ENCODE peak calls at places on chromosome 7, in five cellular contexts. E, G, N, K and J are unnamed samples.

GRCh38 chr7:56026538-56026937 is 24.7 kb downstream of the PSPH start:
- DNase-seq in K (no peak), E (no peak), G (no peak), N (no peak), J (no peak)

GRCh38 chr7:105268056-105268455 is 120.7 kb downstream of the SRPK2 start:
- DNase-seq in E (peak; percentile 61), K (no peak), G (no peak), N (peak; percentile 87), J (no peak)

GRCh38 chr7:5088906-5089305 is 43.2 kb downstream of the RBAK start:
- DNase-seq in G (peak; percentile 2), E (no peak), N (no peak), K (no peak), J (no peak)

GRCh38 chr7:81308643-81309354 is 389.9 kb upstream of the SEMA3C start:
- DNase-seq in G (no peak), K (no peak), E (no peak), N (peak; percentile 31), J (no peak)

GRCh38 chr7:83528925-83529423 is 120.0 kb downstream of the SEMA3E start:
- DNase-seq in E (no peak), N (no peak), K (no peak), G (no peak), J (no peak)

GRCh38 chr7:107392811-107393210 is 77.0 kb upstream of the GPR22 start:
- DNase-seq in E (no peak), N (no peak), K (no peak), G (no peak), J (no peak)

GRCh38 chr7:83532229-83532628 is 116.7 kb downstream of the SEMA3E start:
- DNase-seq in K (no peak), N (peak; percentile 42), G (no peak), E (no peak), J (no peak)

GRCh38 chr7:156897673-156898072 is 4.7 kb upstream of the LMBR1 start:
- DNase-seq in E (peak; percentile 35), K (no peak), N (peak; percentile 34), G (no peak), J (no peak)

GRCh38 chr7:77940647-77941046 is 142.1 kb downstream of the PHTF2 start:
- DNase-seq in G (no peak), E (peak; percentile 61), N (peak; percentile 48), K (peak; percentile 38), J (no peak)

GRCh38 chr7:121076350-121077164 is 88.0 kb downstream of the CPED1 start:
- DNase-seq in N (peak; percentile 93), G (no peak), E (peak; percentile 62), K (no peak), J (no peak)

GRCh38 chr7:126972571-126972970 is 280.2 kb downstream of the GRM8 start:
- DNase-seq in K (no peak), G (no peak), N (no peak), E (no peak), J (no peak)

GRCh38 chr7:153381275-153382119 is 621.9 kb downstream of the ACTR3B start:
- DNase-seq in E (no peak), G (peak; percentile 59), N (no peak), K (peak; percentile 36), J (no peak)

GRCh38 chr7:157397751-157398691 is 61.2 kb downstream of the DNAJB6 start:
- DNase-seq in E (peak; percentile 88), N (peak; percentile 81), G (no peak), K (peak; percentile 31), J (no peak)

GRCh38 chr7:44145969-44146897 is 5.1 kb upstream of the MYL7 start:
- DNase-seq in G (no peak), K (peak; percentile 67), E (peak; percentile 85), N (peak; percentile 12), J (peak; percentile 62)

GRCh38 chr7:85065888-85066485 is 120.9 kb downstream of the SEMA3D start:
- DNase-seq in E (peak; percentile 40), K (no peak), N (peak; percentile 8), G (no peak), J (no peak)

GRCh38 chr7:17532861-17533404 is 234.5 kb downstream of the AHR start:
- DNase-seq in G (no peak), N (peak; percentile 94), K (no peak), E (peak; percentile 79), J (no peak)

GRCh38 chr7:17535776-17536175 is 237.3 kb downstream of the AHR start:
- DNase-seq in E (peak; percentile 54), K (no peak), N (peak; percentile 53), G (no peak), J (no peak)

GRCh38 chr7:17530741-17531417 is 232.4 kb downstream of the AHR start:
- DNase-seq in N (peak; percentile 15), K (no peak), G (no peak), E (peak; percentile 93), J (no peak)

GRCh38 chr7:17530249-17530648 is 231.8 kb downstream of the AHR start:
- DNase-seq in G (no peak), E (peak; percentile 97), N (peak; percentile 56), K (no peak), J (no peak)

DNA sequence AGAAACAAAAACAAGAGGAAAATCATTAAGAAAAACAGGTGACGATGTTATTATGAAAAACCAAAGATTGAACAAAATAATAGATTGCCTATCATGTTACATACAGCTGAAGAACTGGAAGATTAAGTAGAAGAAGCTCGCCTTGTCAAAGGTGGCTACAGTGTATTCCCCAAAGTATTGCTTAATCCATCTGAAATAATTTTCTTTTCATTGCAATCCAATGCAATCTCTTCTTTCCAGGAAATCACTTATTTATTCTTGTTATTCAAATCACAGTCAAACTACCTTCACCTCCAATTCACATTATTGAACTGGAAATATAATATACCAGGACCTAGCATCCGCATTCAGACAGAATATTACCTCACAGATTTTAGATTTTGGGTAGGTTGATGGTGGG is 235.9 kb downstream of the AHR start:
- DNase-seq in G (no peak), E (no peak), K (no peak), N (no peak), J (no peak)
- H3K9me3 ChIP-seq in G (no peaks in the 10 kb centered on the region), E (no peaks in the 10 kb centered on the region), K (no peaks in the 10 kb centered on the region), N (no peaks in the 10 kb centered on the region), J (no peaks in the 10 kb centered on the region)

GRCh38 chr7:139844779-139845442 is 15.8 kb downstream of the TBXAS1 start:
- DNase-seq in N (no peak), K (no peak), G (no peak), E (no peak), J (no peak)

GRCh38 chr7:139850906-139851305 is 21.8 kb downstream of the TBXAS1 start:
- DNase-seq in E (no peak), G (no peak), N (no peak), K (no peak), J (no peak)

GRCh38 chr7:139845443-139845805 is 16.4 kb downstream of the TBXAS1 start:
- DNase-seq in G (no peak), N (no peak), K (no peak), E (no peak), J (no peak)

GRCh38 chr7:139846297-139846696 is 17.2 kb downstream of the TBXAS1 start:
- DNase-seq in N (no peak), K (no peak), E (no peak), G (no peak), J (no peak)

GRCh38 chr7:139848274-139848673 is 19.2 kb downstream of the TBXAS1 start:
- DNase-seq in K (no peak), E (no peak), G (no peak), N (no peak), J (no peak)
- TF ChIP-seq CTCF in K (no peak), E (no peak), G (no peak), N (no peak), J (no peak)

GRCh38 chr7:46871516-46871915 is 710.4 kb downstream of the TNS3 start:
- DNase-seq in N (no peak), E (no peak), K (no peak), G (no peak), J (no peak)
- H3K9me3 ChIP-seq in N (no peaks in the 10 kb centered on the region), E (no peaks in the 10 kb centered on the region), K (no peaks in the 10 kb centered on the region), G (no peaks in the 10 kb centered on the region), J (no peaks in the 10 kb centered on the region)

GRCh38 chr7:45368129-45368807 is 205.9 kb upstream of the ADCY1 start:
- DNase-seq in G (no peak), K (no peak), E (no peak), N (no peak), J (no peak)
- TF ChIP-seq CTCF in G (no peak), K (no peak), E (no peak), N (no peak), J (no peak)

GRCh38 chr7:98662289-98662688 is 45.2 kb downstream of the NPTX2 start:
- DNase-seq in K (no peak), E (no peak), N (no peak), G (no peak), J (no peak)
- H3K9me3 ChIP-seq in K (peaks cover 14% of the 10 kb centered on the region), E (no peaks in the 10 kb centered on the region), N (peaks cover 35% of the 10 kb centered on the region), G (no peaks in the 10 kb centered on the region), J (peaks cover 5% of the 10 kb centered on the region)

GRCh38 chr7:73682745-73683055 is 553 bp downstream of the DNAJC30 start:
- DNase-seq in E (no peak), K (no peak), N (no peak), G (no peak), J (no peak)
- TF ChIP-seq CTCF in E (no peak), K (no peak), N (no peak), G (no peak), J (no peak)